ENCODE peak calls at places on chromosomes 1 and 21, in seven cellular contexts. T, W, V, R, Z, X and I are unnamed samples.

GRCh38 chr1:27138927-27139326 is 16.0 kb downstream of the SLC9A1 start:
- DNase-seq in W (no peak), T (no peak), V (no peak), X (no peak), Z (no peak), R (no peak), I (no peak)

GRCh38 chr1:56709269-56709880 is 64.3 kb downstream of the PRKAA2 start:
- DNase-seq in Z (peak), W (peak), R (peak), V (peak), X (no peak), T (peak), I (peak)

GRCh38 chr1:187816646-187817045 is 987.9 kb downstream of the PLA2G4A start:
- DNase-seq in Z (no peak), X (no peak), W (no peak), V (no peak), T (no peak), R (no peak), I (no peak)

GRCh38 chr1:55146781-55147180 is 68.4 kb downstream of the USP24 start:
- DNase-seq in V (no peak), W (no peak), R (no peak), Z (peak), X (no peak), T (peak), I (no peak)

GRCh38 chr1:61539720-61540462 is 185.1 kb downstream of the TM2D1 start:
- DNase-seq in V (peak), X (no peak), T (no peak), Z (no peak), R (no peak), W (no peak), I (no peak)

GRCh38 chr1:38151399-38151798 is 104.8 kb upstream of the POU3F1 start:
- DNase-seq in R (peak), X (no peak), T (no peak), Z (peak), V (no peak), W (no peak), I (peak)

GRCh38 chr1:154178856-154179811 is 12.8 kb downstream of the TPM3 start:
- DNase-seq in V (no peak), W (peak), X (no peak), R (no peak), Z (no peak), T (no peak), I (no peak)

GRCh38 chr1:207815913-207816312 is 64.1 kb downstream of the CD46 start:
- DNase-seq in Z (no peak), R (no peak), W (no peak), V (no peak), X (no peak), T (no peak), I (no peak)

GRCh38 chr1:42941640-42942330 is 16.9 kb downstream of the SLC2A1 start:
- DNase-seq in W (no peak), Z (no peak), R (no peak), X (peak), V (no peak), T (no peak), I (no peak)

GRCh38 chr21:35503646-35504045 is 454.5 kb upstream of the RUNX1 start:
- DNase-seq in Z (no peak), X (no peak), W (no peak), V (no peak), T (no peak), R (no peak), I (no peak)

GRCh38 chr21:25453524-25453923 is 153.8 kb downstream of the MRPL39 start:
- DNase-seq in W (no peak), V (no peak), X (no peak), Z (no peak), T (no peak), R (no peak), I (no peak)

GRCh38 chr1:176032040-176032645 is 174.9 kb downstream of the COP1 start:
- DNase-seq in W (no peak), Z (no peak), R (no peak), X (no peak), T (no peak), V (no peak), I (no peak)

GRCh38 chr1:46133946-46134345 is 1.5 kb upstream of the PIK3R3 start:
- DNase-seq in T (no peak), Z (peak), X (no peak), V (no peak), W (no peak), R (peak), I (peak)

GRCh38 chr1:19484338-19484792 is 974 bp downstream of the CAPZB start:
- DNase-seq in W (no peak), Z (no peak), T (no peak), X (no peak), R (no peak), V (peak), I (no peak)

GRCh38 chr21:35189077-35189863 is 140.2 kb upstream of the RUNX1 start:
- DNase-seq in Z (no peak), T (no peak), W (no peak), X (peak), R (peak), V (no peak), I (peak)

GRCh38 chr1:47940779-47941178 is 56.4 kb downstream of the TRABD2B start:
- DNase-seq in V (no peak), T (no peak), X (no peak), W (no peak), Z (no peak), R (no peak), I (no peak)

GRCh38 chr1:241292973-241293372 is 64.0 kb downstream of the RGS7 start:
- DNase-seq in T (no peak), R (no peak), Z (no peak), X (no peak), W (no peak), V (no peak), I (no peak)

GRCh38 chr1:156922986-156923564 is 2.6 kb downstream of the LRRC71 start:
- DNase-seq in T (no peak), V (no peak), X (no peak), R (no peak), W (no peak), Z (no peak), I (no peak)